ENCODE peak calls at places on chromosomes 4 and X, in seven cellular contexts. J, K, Y, L, W, F and Q are unnamed samples.

GRCh38 chrX:71181558-71181909 is 36.9 kb downstream of the NLGN3 start:
- DNase-seq in Y (no peak), W (no peak), K (no peak), J (no peak), F (peak), L (no peak), Q (no peak)

GRCh38 chr4:39825741-39826231 is 127.8 kb downstream of the UBE2K start:
- DNase-seq in L (no peak), K (no peak), F (no peak), J (peak), Y (peak), W (no peak), Q (no peak)

GRCh38 chr4:2484993-2485392 is 16.1 kb downstream of the RNF4 start:
- DNase-seq in L (no peak), Y (no peak), K (no peak), J (no peak), F (peak), W (no peak), Q (peak)

GRCh38 chr4:180134116-180134866 is 2108.9 kb upstream of the TENM3 start:
- DNase-seq in Y (no peak), K (no peak), L (no peak), W (peak), F (no peak), J (peak), Q (no peak)

GRCh38 chrX:40843643-40844042 is 108.3 kb upstream of the MED14 start:
- DNase-seq in Y (no peak), L (no peak), F (no peak), W (no peak), J (no peak), K (no peak), Q (no peak)

GRCh38 chrX:17876135-17876534 is 15.0 kb upstream of the RAI2 start:
- DNase-seq in J (no peak), K (no peak), Y (no peak), L (no peak), F (no peak), W (no peak), Q (no peak)

GRCh38 chr4:24995346-24995745 is 35.4 kb downstream of the LGI2 start:
- DNase-seq in Y (peak), F (no peak), L (no peak), K (no peak), J (no peak), W (no peak), Q (no peak)

GRCh38 chr4:186201535-186202230 is 10.3 kb downstream of the CYP4V2 start:
- DNase-seq in W (no peak), Y (no peak), K (no peak), F (peak), J (no peak), L (no peak), Q (peak)

GRCh38 chr4:107153956-107154355 is 117.8 kb upstream of the DKK2 start:
- DNase-seq in F (no peak), K (peak), L (no peak), J (peak), W (no peak), Y (no peak), Q (no peak)

GRCh38 chr4:52173470-52174055 is 122.5 kb downstream of the SPATA18 start:
- DNase-seq in W (no peak), F (no peak), Y (no peak), K (peak), L (no peak), J (no peak), Q (no peak)

GRCh38 chrX:74835566-74835965 is 89.7 kb downstream of the NEXMIF start:
- DNase-seq in W (no peak), F (no peak), L (no peak), J (no peak), Y (peak), K (no peak), Q (no peak)

GRCh38 chrX:119579414-119579813 is 5.1 kb downstream of the UBE2A start:
- DNase-seq in F (no peak), K (no peak), J (no peak), L (no peak), Y (no peak), W (no peak), Q (no peak)

GRCh38 chr4:118941149-118941548 is 52.5 kb downstream of the SYNPO2 start:
- DNase-seq in L (no peak), K (no peak), Y (no peak), F (no peak), J (no peak), W (no peak), Q (no peak)

GRCh38 chrX:119325456-119325855 is 73.7 kb upstream of the SLC25A43 start:
- DNase-seq in F (no peak), L (no peak), Y (no peak), W (no peak), J (no peak), K (no peak), Q (no peak)

GRCh38 chr4:112616984-112617383 is 19.7 kb downstream of the ZGRF1 start:
- DNase-seq in J (no peak), K (no peak), L (no peak), Y (no peak), W (no peak), F (no peak), Q (no peak)

GRCh38 chr4:154039435-154040061 is 250.7 kb upstream of the SFRP2 start:
- DNase-seq in L (peak), Y (no peak), K (no peak), J (no peak), W (no peak), F (no peak), Q (no peak)

GRCh38 chrX:124717537-124717936 is 371.2 kb downstream of the SH2D1A start:
- DNase-seq in F (no peak), K (no peak), Y (no peak), L (no peak), W (no peak), J (no peak), Q (no peak)

GRCh38 chr4:168212656-168213055 is 105.9 kb downstream of the DDX60 start:
- DNase-seq in Y (no peak), J (no peak), K (no peak), F (no peak), L (no peak), W (no peak), Q (no peak)

GRCh38 chr4:8082517-8083055 is 76.0 kb downstream of the ABLIM2 start:
- DNase-seq in J (peak), K (no peak), F (no peak), W (no peak), L (no peak), Y (no peak), Q (no peak)

GRCh38 chr4:187478292-187479205 is 517.0 kb upstream of the ZFP42 start:
- DNase-seq in L (no peak), F (no peak), W (no peak), Y (no peak), J (peak), K (peak), Q (no peak)

GRCh38 chr4:6175426-6175825 is 24.9 kb downstream of the JAKMIP1 start:
- DNase-seq in L (no peak), K (no peak), F (no peak), J (no peak), Y (no peak), W (no peak), Q (no peak)

GRCh38 chr4:77358315-77358928 is 201.4 kb downstream of the CCNG2 start:
- DNase-seq in K (no peak), F (no peak), J (peak), Y (no peak), W (no peak), L (peak), Q (peak)

GRCh38 chr4:105544517-105544916 is 7.9 kb upstream of the ARHGEF38 start:
- DNase-seq in J (no peak), W (peak), F (no peak), L (no peak), K (no peak), Y (no peak), Q (no peak)

GRCh38 chr4:177117256-177117655 is 192.4 kb upstream of the NEIL3 start:
- DNase-seq in Y (no peak), K (no peak), F (no peak), J (no peak), W (no peak), L (no peak), Q (no peak)